ENCODE peak calls at places on chromosomes 5 and 9, in six cellular contexts. A, K, Q, U, G and I are unnamed samples.

GRCh38 chr9:131530546-131530929 is 525 bp downstream of the UCK1 start:
- DNase-seq in A (peak), K (peak), Q (peak), U (no peak), G (peak), I (no peak)

GRCh38 chr9:84139296-84140100 is 158.9 kb downstream of the RMI1 start:
- DNase-seq in A (peak), K (peak), Q (no peak), U (no peak), G (peak), I (no peak)

GRCh38 chr9:122835313-122835731 is 6.9 kb upstream of the PDCL start:
- DNase-seq in A (no peak), K (no peak), Q (no peak), U (no peak), G (no peak), I (no peak)

GRCh38 chr9:16371306-16371705 is 499.2 kb downstream of the BNC2 start:
- DNase-seq in A (no peak), K (no peak), Q (no peak), U (no peak), G (no peak), I (no peak)

GRCh38 chr9:84151236-84151635 is 170.6 kb downstream of the RMI1 start:
- DNase-seq in A (no peak), K (no peak), Q (no peak), U (no peak), G (no peak), I (no peak)

GRCh38 chr5:157821405-157821804 is 37.5 kb downstream of the CLINT1 start:
- DNase-seq in A (no peak), K (no peak), Q (no peak), U (no peak), G (no peak), I (no peak)

GRCh38 chr9:127417130-127418036 is 6.8 kb upstream of the ZNF79 start:
- DNase-seq in A (peak), K (no peak), Q (no peak), U (peak), G (no peak), I (no peak)

GRCh38 chr5:176662371-176663333 is 15.4 kb downstream of the TSPAN17 start:
- DNase-seq in A (no peak), K (no peak), Q (no peak), U (no peak), G (no peak), I (no peak)

GRCh38 chr9:70466976-70467551 is 52.6 kb upstream of the KLF9 start:
- DNase-seq in A (peak), K (no peak), Q (no peak), U (peak), G (no peak), I (peak)

GRCh38 chr9:112020680-112021596 is 124.3 kb downstream of the UGCG start:
- DNase-seq in A (peak), K (no peak), Q (no peak), U (no peak), G (no peak), I (no peak)

GRCh38 chr9:121259498-121259897 is 8.5 kb upstream of the GSN start:
- DNase-seq in A (no peak), K (no peak), Q (no peak), U (no peak), G (no peak), I (no peak)

GRCh38 chr5:19987594-19988345 is at the start of gene CDH18:
- DNase-seq in A (peak), K (no peak), Q (peak), U (no peak), G (peak), I (no peak)
- H3K4me3 ChIP-seq in A (peak), K (no peak), Q (no peak), U (peak), G (no peak), I (peak)

DNA sequence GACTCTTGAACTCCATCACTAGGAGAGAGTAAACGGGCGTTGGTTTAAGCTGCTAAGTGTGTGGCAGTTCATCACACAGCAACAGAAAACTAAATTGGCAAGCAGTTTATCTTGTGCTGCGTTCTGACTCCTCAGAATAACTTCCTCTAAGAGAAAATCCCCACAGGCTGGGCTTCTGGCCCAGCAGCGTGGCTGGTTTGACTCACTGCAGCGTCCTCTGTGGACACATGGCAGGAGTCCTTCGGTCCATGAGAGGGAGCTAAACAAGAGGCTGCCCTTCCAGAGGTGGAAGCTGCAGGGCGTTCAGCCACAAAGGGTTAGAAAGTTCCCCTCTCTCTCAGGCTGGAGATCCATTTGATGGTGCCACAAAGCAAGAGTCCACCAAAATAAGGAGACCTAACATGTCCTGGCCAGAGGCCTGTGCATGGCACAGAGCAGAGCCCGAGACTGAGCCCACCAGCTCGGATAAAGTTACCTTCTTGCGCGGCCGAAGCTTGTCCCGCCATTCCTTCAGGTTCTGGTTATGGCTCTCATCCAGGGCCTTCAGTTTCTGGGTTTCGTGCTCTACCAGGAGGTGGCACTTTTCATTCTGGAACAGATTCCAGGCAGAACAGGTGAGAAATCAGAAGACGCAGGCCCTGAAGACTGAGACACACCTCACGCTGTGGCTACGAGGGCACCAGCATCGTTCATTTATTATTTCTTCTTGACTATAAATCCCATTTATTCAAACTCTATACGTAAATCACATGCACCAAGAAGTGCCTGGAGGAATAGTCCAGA is 46.2 kb upstream of the FBXW11 start:
- DNase-seq in A (peak), K (peak), Q (no peak), U (peak), G (no peak), I (peak)
- TF ChIP-seq CTCF in A (no peak), K (no peak), Q (peak), U (peak), G (no peak), I (no peak)

GRCh38 chr5:132416306-132417009 is 46.9 kb downstream of the SLC22A5 start:
- DNase-seq in A (no peak), K (no peak), Q (no peak), U (no peak), G (no peak), I (no peak)

GRCh38 chr5:132417461-132417860 is 48.0 kb downstream of the SLC22A5 start:
- DNase-seq in A (no peak), K (no peak), Q (no peak), U (no peak), G (no peak), I (no peak)

GRCh38 chr5:132413567-132413966 is 44.1 kb downstream of the SLC22A5 start:
- DNase-seq in A (no peak), K (no peak), Q (no peak), U (no peak), G (no peak), I (no peak)

GRCh38 chr5:132417010-132417439 is 47.5 kb downstream of the SLC22A5 start:
- DNase-seq in A (peak), K (no peak), Q (no peak), U (no peak), G (no peak), I (no peak)

DNA sequence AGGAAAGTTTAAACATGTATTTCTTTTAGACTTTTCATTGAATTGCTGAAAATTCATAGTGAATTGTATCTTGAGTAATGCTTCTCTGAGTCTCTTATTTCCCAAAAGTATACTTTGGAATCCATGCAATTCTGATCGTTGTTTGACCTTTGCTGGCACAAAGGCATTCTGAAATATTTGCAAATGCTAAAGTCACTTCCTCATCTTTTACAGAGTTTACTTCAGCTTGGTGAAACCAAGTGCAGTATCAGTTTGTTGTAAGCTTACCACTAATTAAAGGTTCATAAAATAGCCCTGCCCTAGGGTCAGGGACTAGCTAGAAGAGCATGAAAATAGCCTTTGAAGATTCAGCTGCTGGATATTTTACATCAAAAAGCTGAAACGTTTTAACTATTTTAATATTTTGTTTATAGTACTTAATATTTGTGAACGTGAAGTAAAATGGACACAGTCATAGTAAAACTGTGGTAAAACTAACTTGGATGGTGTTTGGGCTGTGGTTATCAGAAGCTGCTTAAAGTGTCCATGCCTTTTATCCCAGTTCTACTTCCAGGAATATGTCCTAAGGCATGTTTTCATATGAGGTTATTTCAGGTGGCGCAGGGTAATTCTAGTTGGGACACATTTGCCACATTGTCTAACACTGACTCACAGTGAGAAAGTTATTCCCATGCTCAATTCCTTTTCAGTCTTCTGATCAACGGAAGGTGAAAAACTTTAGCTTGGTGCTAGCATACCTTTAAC is 45.3 kb downstream of the SLC22A5 start:
- DNase-seq in A (peak), K (no peak), Q (no peak), U (no peak), G (no peak), I (no peak)
- H3K4me3 ChIP-seq in A (no peak), K (no peak), Q (peak), U (no peak), G (no peak), I (no peak)

GRCh38 chr5:43073597-43074546 is 33.8 kb upstream of the ANXA2R start:
- DNase-seq in A (peak), K (no peak), Q (no peak), U (no peak), G (no peak), I (no peak)
- TF ChIP-seq CTCF in A (peak), K (no peak), Q (peak), U (peak), G (peak), I (peak)

DNA sequence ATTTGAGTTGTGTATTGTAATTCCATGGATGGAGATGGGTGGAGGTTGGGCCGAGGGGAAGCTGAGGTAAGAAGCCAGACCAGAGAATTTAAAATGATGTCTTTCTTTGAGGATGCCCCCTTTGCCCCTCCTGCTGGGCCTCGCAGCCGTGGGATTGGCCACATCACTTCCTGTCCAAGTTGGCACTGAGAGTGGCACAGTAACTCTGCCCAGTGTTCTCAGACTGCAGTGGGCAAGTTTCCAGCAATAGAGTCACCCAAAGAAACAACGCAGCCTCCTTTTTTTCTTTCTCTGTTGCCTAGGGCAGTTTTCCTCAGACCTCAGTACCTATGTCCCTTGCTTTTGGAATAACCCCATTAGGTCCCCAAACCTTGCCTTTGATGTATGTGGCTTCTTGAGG is 306.6 kb upstream of the DMRT1 start:
- DNase-seq in A (peak), K (peak), Q (no peak), U (no peak), G (peak), I (no peak)
- H3K4me3 ChIP-seq in A (no peak), K (no peak), Q (no peak), U (no peak), G (no peak), I (no peak)

GRCh38 chr5:168347786-168348414 is 56.5 kb downstream of the WWC1 start:
- DNase-seq in A (no peak), K (no peak), Q (no peak), U (no peak), G (no peak), I (no peak)
- TF ChIP-seq CTCF in A (no peak), K (no peak), Q (no peak), U (no peak), G (no peak), I (no peak)

GRCh38 chr9:38394419-38394818 is 1.9 kb downstream of the ALDH1B1 start:
- DNase-seq in A (no peak), K (no peak), Q (no peak), U (no peak), G (no peak), I (no peak)

GRCh38 chr9:38392235-38393127 is at the start of gene ALDH1B1:
- DNase-seq in A (peak), K (peak), Q (peak), U (peak), G (peak), I (no peak)

GRCh38 chr9:38390851-38391250 is 1.7 kb upstream of the ALDH1B1 start:
- DNase-seq in A (no peak), K (no peak), Q (no peak), U (no peak), G (no peak), I (no peak)

GRCh38 chr9:38391278-38392118 is 1.0 kb upstream of the ALDH1B1 start:
- DNase-seq in A (no peak), K (no peak), Q (no peak), U (no peak), G (no peak), I (no peak)

GRCh38 chr9:38393128-38393809 is 767 bp downstream of the ALDH1B1 start:
- DNase-seq in A (no peak), K (no peak), Q (no peak), U (no peak), G (no peak), I (no peak)
- H3K4me3 ChIP-seq in A (peak), K (peak), Q (peak), U (peak), G (peak), I (peak)

GRCh38 chr9:4740623-4741364 is at the start of gene AK3:
- DNase-seq in A (peak), K (peak), Q (peak), U (peak), G (peak), I (peak)
- TF ChIP-seq CTCF in A (no peak), K (no peak), Q (peak), U (no peak), G (peak), I (peak)